ENCODE peak calls at places on chromosomes 5 and 9, in four cellular contexts. U is H1, A is K562, X is GM12878. Q is an unnamed sample.
A peak's percentile ranks its signal among the peaks of the same experiment; 100 is the strongest.

GRCh38 chr9:86660146-86660545 is 287.2 kb downstream of the GAS1 start:
- DNase-seq in U (no peak), A (no peak), X (no peak), Q (peak; percentile 94)

GRCh38 chr9:110814159-110814558 is 145.6 kb downstream of the MUSK start:
- DNase-seq in U (no peak), A (no peak), X (no peak), Q (peak; percentile 25)

GRCh38 chr5:16345454-16345853 is 120.1 kb downstream of the ZNF622 start:
- DNase-seq in U (no peak), A (peak; percentile 45), X (no peak), Q (no peak)

GRCh38 chr5:71860048-71860447 is 141.0 kb downstream of the CARTPT start:
- DNase-seq in U (no peak), A (no peak), X (no peak), Q (no peak)

GRCh38 chr5:88085462-88085861 is 183.2 kb downstream of the TMEM161B start:
- DNase-seq in U (no peak), A (no peak), X (no peak), Q (no peak)

GRCh38 chr5:124745367-124746251 is 830 bp downstream of the ZNF608 start:
- DNase-seq in U (no peak), A (no peak), X (no peak), Q (peak; percentile 51)

GRCh38 chr9:80954521-80954920 is 734.8 kb downstream of the TLE1 start:
- DNase-seq in U (no peak), A (no peak), X (no peak), Q (peak; percentile 25)

GRCh38 chr5:73186976-73187375 is 14.0 kb downstream of the TMEM174 start:
- DNase-seq in U (no peak), A (no peak), X (no peak), Q (peak; percentile 54)

GRCh38 chr5:132759114-132760042 is 12.2 kb downstream of the CCNI2 start:
- DNase-seq in U (no peak), A (no peak), X (no peak), Q (no peak)

GRCh38 chr9:24698864-24699518 is 153.3 kb upstream of the IZUMO3 start:
- DNase-seq in U (no peak), A (no peak), X (no peak), Q (no peak)

GRCh38 chr5:96243862-96244261 is 189.2 kb downstream of the PCSK1 start:
- DNase-seq in U (no peak), A (no peak), X (no peak), Q (no peak)

GRCh38 chr9:117535439-117535838 is 120.6 kb upstream of the ASTN2 start:
- DNase-seq in U (no peak), A (no peak), X (no peak), Q (no peak)

GRCh38 chr9:764105-764524 is 77.4 kb upstream of the DMRT1 start:
- DNase-seq in U (peak; percentile 67), A (peak; percentile 47), X (no peak), Q (peak; percentile 56)

GRCh38 chr5:171264842-171265241 is 44.2 kb upstream of the TLX3 start:
- DNase-seq in U (no peak), A (no peak), X (no peak), Q (no peak)

GRCh38 chr5:1889321-1890065 is 6.8 kb upstream of the IRX4 start:
- DNase-seq in U (no peak), A (no peak), X (no peak), Q (no peak)

GRCh38 chr5:169997736-169998284 is 17.5 kb upstream of the INSYN2B start:
- DNase-seq in U (no peak), A (no peak), X (no peak), Q (no peak)

GRCh38 chr5:168867271-168867670 is 288.1 kb upstream of the PANK3 start:
- DNase-seq in U (no peak), A (no peak), X (no peak), Q (no peak)

GRCh38 chr5:73963021-73963420 is 337.0 kb downstream of the ARHGEF28 start:
- DNase-seq in U (no peak), A (no peak), X (no peak), Q (no peak)

GRCh38 chr5:54103871-54104270 is 206.5 kb downstream of the ARL15 start:
- DNase-seq in U (no peak), A (no peak), X (no peak), Q (no peak)

DNA sequence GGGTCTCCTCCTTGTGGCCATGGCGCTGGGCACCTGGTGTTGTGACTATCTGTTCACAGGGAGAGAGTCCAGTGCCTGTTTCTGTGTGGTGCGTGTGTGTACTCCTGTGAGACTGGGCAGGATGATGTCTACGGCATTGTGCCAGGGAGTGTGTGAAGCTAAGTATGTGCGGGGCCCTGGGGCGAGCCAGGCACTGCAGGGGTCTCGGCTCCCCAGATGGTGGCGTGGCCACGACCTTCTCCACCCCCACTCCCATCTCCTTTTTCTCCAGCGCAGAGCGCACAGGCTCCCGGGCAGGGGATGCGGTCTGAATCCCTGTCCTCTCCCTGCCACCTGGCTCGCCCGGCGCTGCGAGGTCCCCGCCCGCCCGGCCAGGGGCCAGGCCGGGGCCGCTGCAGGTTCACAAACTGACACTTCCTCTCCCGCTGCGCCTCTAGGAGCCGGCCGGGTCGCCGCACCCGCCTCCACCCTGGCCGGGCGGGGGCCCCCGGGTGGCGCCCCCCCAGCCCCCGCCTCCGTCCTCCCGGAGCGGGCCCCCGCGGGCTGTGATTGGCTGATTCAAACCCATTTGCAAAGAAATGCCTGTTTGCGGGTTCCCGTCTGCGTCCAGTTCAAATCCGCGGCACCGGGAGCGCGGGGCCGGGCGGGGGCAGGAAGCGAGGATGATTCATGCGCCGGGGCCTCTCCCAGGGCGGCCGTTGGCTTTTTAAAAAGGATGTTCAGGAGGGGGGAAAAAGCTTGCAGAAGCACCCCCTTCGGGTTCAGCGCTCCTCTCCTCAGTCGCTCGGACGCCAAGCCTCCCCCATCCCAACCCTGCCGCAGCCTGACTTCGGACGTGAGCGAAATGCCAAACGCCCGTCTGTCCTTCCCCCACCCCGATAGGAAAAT is 790 bp downstream of the PHF19 start:
- DNase-seq in U (peak; percentile 41), A (peak; percentile 100), X (no peak), Q (peak; percentile 85)
- TF ChIP-seq CHD1 in U (no peak), A (no peak), X (peak; percentile 2), Q (no peak)

GRCh38 chr5:34483442-34484033 is 172.6 kb upstream of the RAI14 start:
- DNase-seq in U (no peak), A (no peak), X (no peak), Q (no peak)
- TF ChIP-seq CHD1 in U (no peak), A (no peak), X (no peak), Q (no peak)

DNA sequence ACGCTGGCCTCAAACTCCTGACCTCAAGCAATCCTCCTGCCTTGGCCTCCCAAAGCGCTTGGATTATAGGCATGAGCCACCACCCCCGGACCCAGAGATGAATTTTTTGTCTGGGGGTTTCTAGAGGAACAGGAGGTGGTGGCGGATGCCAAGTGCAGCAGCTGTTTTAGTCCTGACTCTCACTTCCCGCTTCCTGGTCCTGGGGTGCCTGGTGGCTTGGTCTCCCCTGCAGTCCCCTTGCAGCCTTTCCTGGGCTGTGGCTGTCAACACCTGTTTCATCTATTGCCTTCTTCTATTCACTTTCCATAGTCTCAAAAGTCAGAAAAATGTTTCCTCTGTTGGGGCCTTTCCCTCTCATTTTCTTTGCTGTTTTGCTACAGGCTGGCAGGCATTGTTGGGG is 6.5 kb upstream of the NHP2 start:
- DNase-seq in U (no peak), A (no peak), X (no peak), Q (no peak)
- TF ChIP-seq CHD1 in U (no peak), A (no peak), X (no peak), Q (no peak)

GRCh38 chr5:106940986-106941385 is 729.8 kb downstream of the EFNA5 start:
- DNase-seq in U (no peak), A (no peak), X (no peak), Q (no peak)
- TF ChIP-seq CHD1 in U (no peak), A (no peak), X (no peak), Q (no peak)

GRCh38 chr9:94919376-94920098 is 193.0 kb downstream of the AOPEP start:
- DNase-seq in U (no peak), A (no peak), X (no peak), Q (peak; percentile 69)
- TF ChIP-seq CHD1 in U (no peak), A (no peak), X (no peak), Q (no peak)

Q was measured in IMR-90.